ENCODE peak calls at places on chromosome 12, in seven cellular contexts. I is gastrocnemius medialis, J is BE2C, Y is heart right ventricle, B is mucosa of descending colon, A is AG04450, R is esophagus muscularis mucosa. U is an unnamed sample.

GRCh38 chr12:15050664-15051063 is 77.8 kb downstream of the PDE6H start:
- DNase-seq in J (no peak), B (no peak), A (no peak), Y (no peak), R (no peak), I (no peak), U (no peak)

GRCh38 chr12:133129368-133130037 is 571 bp downstream of the ZNF891 start:
- DNase-seq in I (peak), Y (no peak), R (no peak), A (no peak), B (no peak), J (no peak), U (no peak)

GRCh38 chr12:26810330-26810729 is 22.7 kb downstream of the ITPR2 start:
- DNase-seq in B (no peak), R (no peak), A (no peak), I (no peak), Y (peak), J (no peak), U (no peak)

GRCh38 chr12:108816652-108817335 is 40.6 kb downstream of the SSH1 start:
- DNase-seq in R (no peak), B (peak), Y (peak), A (no peak), J (no peak), I (peak), U (no peak)

GRCh38 chr12:18684430-18684829 is 53.4 kb downstream of the PLCZ1 start:
- DNase-seq in J (no peak), B (no peak), Y (no peak), A (no peak), I (no peak), R (no peak), U (no peak)

GRCh38 chr12:128966411-128966810 is 113.1 kb downstream of the GLT1D1 start:
- DNase-seq in Y (no peak), J (no peak), B (no peak), A (no peak), R (no peak), I (no peak), U (no peak)

GRCh38 chr12:107537464-107538119 is 148.0 kb upstream of the PWP1 start:
- DNase-seq in B (no peak), I (no peak), A (no peak), R (peak), Y (no peak), J (no peak), U (no peak)

GRCh38 chr12:125025836-125026235 is 32.4 kb downstream of the BRI3BP start:
- DNase-seq in I (no peak), Y (no peak), J (no peak), B (no peak), A (no peak), R (no peak), U (no peak)

GRCh38 chr12:1552978-1553471 is 41.4 kb downstream of the FBXL14 start:
- DNase-seq in A (peak), Y (no peak), I (no peak), J (no peak), R (no peak), B (no peak), U (no peak)

GRCh38 chr12:24038211-24038997 is 88.9 kb upstream of the SOX5 start:
- DNase-seq in B (no peak), Y (no peak), I (no peak), J (no peak), A (no peak), R (no peak), U (no peak)

GRCh38 chr12:3170423-3171194 is 93.4 kb downstream of the TSPAN9 start:
- DNase-seq in B (no peak), Y (no peak), A (peak), J (no peak), I (no peak), R (no peak), U (no peak)

GRCh38 chr12:109989380-109989779 is 6.8 kb downstream of the GIT2 start:
- DNase-seq in A (no peak), R (no peak), Y (no peak), I (no peak), B (no peak), J (no peak), U (no peak)

GRCh38 chr12:32151081-32151480 is 44.4 kb downstream of the BICD1 start:
- DNase-seq in Y (no peak), B (no peak), A (no peak), I (no peak), J (no peak), R (no peak), U (no peak)

GRCh38 chr12:106030210-106031175 is 108.3 kb downstream of the NUAK1 start:
- DNase-seq in Y (no peak), I (no peak), J (no peak), R (peak), B (no peak), A (peak), U (no peak)

GRCh38 chr12:86572455-86572854 is 316.3 kb upstream of the MGAT4C start:
- DNase-seq in I (no peak), J (no peak), Y (no peak), R (no peak), B (no peak), A (no peak), U (no peak)

GRCh38 chr12:32548691-32549412 is 130.2 kb upstream of the DNM1L start:
- DNase-seq in I (peak), Y (no peak), A (no peak), R (no peak), J (no peak), B (no peak), U (no peak)

GRCh38 chr12:57521475-57522018 is 1.1 kb upstream of the MBD6 start:
- DNase-seq in A (no peak), B (peak), I (no peak), J (peak), Y (peak), R (no peak), U (no peak)

GRCh38 chr12:9065607-9065856 is 50.2 kb downstream of the A2M start:
- DNase-seq in B (no peak), R (no peak), Y (no peak), J (no peak), I (no peak), A (no peak), U (no peak)
- H3K4me3 ChIP-seq in B (no peak), R (peak), Y (peak), J (no peak), I (no peak), A (no peak), U (no peak)

GRCh38 chr12:49524660-49525324 is 14.0 kb upstream of the KCNH3 start:
- DNase-seq in B (no peak), Y (no peak), J (no peak), A (no peak), R (no peak), I (no peak), U (no peak)

GRCh38 chr12:49525942-49526341 is 12.9 kb upstream of the KCNH3 start:
- DNase-seq in R (no peak), I (no peak), B (no peak), Y (no peak), J (no peak), A (no peak), U (no peak)

GRCh38 chr12:49533331-49533730 is 5.5 kb upstream of the KCNH3 start:
- DNase-seq in J (no peak), I (no peak), B (no peak), A (no peak), R (no peak), Y (no peak), U (no peak)

GRCh38 chr12:49529409-49529808 is 9.4 kb upstream of the KCNH3 start:
- DNase-seq in A (no peak), J (no peak), Y (no peak), I (no peak), B (no peak), R (no peak), U (no peak)

DNA sequence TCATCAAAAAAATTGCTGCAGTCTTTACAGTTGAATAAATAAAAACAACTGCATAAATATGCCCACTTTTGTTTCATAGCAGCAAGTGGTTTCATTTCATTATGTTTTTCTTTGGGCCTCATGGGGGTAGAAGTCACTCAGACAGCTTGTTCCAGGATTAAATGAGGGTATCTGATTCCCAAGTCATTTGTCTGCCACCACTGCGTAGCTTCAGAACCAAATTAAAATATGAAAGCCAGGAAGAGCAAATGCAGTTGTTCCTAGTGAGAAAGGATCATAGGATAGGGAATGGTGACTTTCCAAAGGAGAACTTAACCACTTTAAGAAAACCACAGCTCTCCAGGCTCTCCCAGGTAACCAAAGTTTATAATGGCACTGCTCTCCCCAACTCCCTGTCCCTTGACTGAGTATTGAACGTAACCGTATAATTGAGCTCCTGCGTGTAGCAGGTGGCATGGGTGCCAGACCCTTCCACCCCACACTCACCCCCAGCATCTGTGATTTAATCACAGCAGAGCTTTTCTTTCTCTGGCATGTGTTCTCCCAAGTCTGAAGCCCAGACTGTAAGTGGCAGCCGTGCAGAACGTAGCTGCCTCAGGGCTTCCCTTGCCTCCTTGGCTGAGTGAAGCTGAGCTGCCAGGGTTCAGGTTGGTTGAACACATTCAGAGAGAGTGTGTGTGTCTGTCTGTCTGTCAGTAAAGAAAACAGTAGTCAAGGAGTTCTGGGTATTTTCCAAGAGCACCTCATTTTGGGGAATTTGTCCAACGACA is 11.3 kb upstream of the KCNH3 start:
- DNase-seq in I (no peak), A (no peak), B (no peak), Y (no peak), R (peak), J (peak), U (no peak)
- TF ChIP-seq CTCF in I (no peak), A (no peak), B (no peak), Y (no peak), R (no peak), J (no peak), U (no peak)

DNA sequence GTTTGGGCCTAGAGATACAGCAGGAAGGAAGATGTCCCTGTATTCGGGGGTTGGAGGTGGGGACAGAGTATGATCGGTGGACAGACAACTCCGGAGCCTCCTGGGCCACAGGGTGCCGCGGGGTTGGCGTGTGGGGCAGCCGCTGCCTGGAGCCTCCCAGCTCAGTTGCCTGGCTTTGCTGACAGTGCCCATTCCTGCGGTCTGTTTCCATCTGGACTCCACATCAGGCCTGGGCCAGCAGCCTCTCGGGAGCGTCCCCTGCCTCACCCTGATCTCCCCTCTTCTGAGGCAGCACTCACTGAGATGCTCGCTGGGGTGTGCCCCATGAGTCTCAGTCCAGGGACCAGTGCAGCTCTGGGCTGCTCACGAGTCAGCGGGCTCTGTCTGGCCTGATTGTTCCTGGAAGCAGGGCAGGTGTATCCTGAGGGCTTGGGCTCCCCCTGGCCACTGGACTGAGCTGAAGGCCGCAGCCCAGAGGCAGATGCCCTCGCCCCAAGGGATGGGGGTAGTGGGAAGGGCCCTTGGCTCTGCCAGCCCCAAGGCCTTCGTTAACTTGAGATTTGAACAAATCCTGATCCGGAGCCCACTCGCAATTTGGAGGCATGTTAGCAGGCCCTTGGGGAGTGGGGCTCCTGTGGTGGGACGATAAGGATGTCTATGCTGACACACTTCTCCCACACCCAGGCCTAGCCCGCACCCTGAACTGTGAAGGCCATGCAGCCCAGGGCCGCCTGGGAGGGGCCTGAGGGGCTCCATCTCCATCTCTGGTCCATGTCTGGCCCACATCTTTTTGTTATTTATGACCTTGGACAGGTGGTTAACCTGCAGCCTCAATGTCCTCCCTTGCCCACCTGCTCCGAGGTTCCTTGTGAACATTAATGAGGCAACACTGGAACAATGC is 7.5 kb downstream of the HIP1R start:
- DNase-seq in B (no peak), Y (no peak), J (no peak), R (no peak), I (no peak), A (no peak), U (no peak)
- H3K4me3 ChIP-seq in B (no peak), Y (no peak), J (no peak), R (no peak), I (no peak), A (no peak), U (no peak)

GRCh38 chr12:54725233-54725843 is 77.2 kb upstream of the DCD start:
- DNase-seq in Y (no peak), B (no peak), J (no peak), R (no peak), I (no peak), A (no peak), U (no peak)
- TF ChIP-seq CTCF in Y (no peak), B (no peak), J (peak), R (no peak), I (no peak), A (peak), U (peak)

GRCh38 chr12:25056486-25057130 is 107.7 kb upstream of the BCAT1 start:
- DNase-seq in B (no peak), J (no peak), A (no peak), R (no peak), Y (no peak), I (no peak), U (no peak)
- H3K4me3 ChIP-seq in B (no peak), J (no peak), A (no peak), R (no peak), Y (no peak), I (no peak), U (peak)

GRCh38 chr12:69196302-69197288 is 42.8 kb upstream of the CPSF6 start:
- DNase-seq in J (no peak), I (no peak), B (no peak), R (no peak), A (no peak), Y (no peak), U (peak)
- TF ChIP-seq CTCF in J (peak), I (no peak), B (peak), R (no peak), A (peak), Y (no peak), U (peak)

U was measured in GM12864.